ENCODE peak calls at places on chromosome 1, in eight cellular contexts. C is aorta, I is fibroblast of lung, Y is HuH-7.5, V is D721Med, P is progenitor cell of endocrine pancreas, N is ACHN, H is occipital lobe. E is an unnamed sample.

GRCh38 chr1:43358121-43358745 is 548 bp upstream of the CDC20 start:
- DNase-seq in C (no peak), I (peak), Y (peak), V (peak), P (no peak), N (peak), H (no peak), E (peak)

GRCh38 chr1:229428256-229428655 is 5.6 kb downstream of the ACTA1 start:
- DNase-seq in C (no peak), I (no peak), Y (no peak), V (no peak), P (no peak), N (no peak), H (no peak), E (no peak)

GRCh38 chr1:223794040-223794880 is 51.5 kb downstream of the TP53BP2 start:
- DNase-seq in C (no peak), I (peak), Y (no peak), V (no peak), P (no peak), N (no peak), H (no peak), E (no peak)

GRCh38 chr1:10724948-10725852 is 71.2 kb downstream of the CASZ1 start:
- DNase-seq in C (peak), I (peak), Y (no peak), V (peak), P (no peak), N (no peak), H (no peak), E (no peak)

GRCh38 chr1:221203224-221204054 is 324.2 kb downstream of the HLX start:
- DNase-seq in C (peak), I (peak), Y (peak), V (no peak), P (peak), N (peak), H (peak), E (peak)

GRCh38 chr1:2192031-2192995 is 2.3 kb downstream of the FAAP20 start:
- DNase-seq in C (no peak), I (peak), Y (no peak), V (no peak), P (no peak), N (no peak), H (no peak), E (no peak)

GRCh38 chr1:162697140-162697895 is 65.1 kb downstream of the DDR2 start:
- DNase-seq in C (no peak), I (no peak), Y (no peak), V (no peak), P (no peak), N (no peak), H (no peak), E (no peak)

GRCh38 chr1:241591317-241591716 is 48.9 kb downstream of the CHML start:
- DNase-seq in C (no peak), I (no peak), Y (no peak), V (no peak), P (no peak), N (peak), H (no peak), E (no peak)

GRCh38 chr1:47732489-47732888 is 264.7 kb downstream of the TRABD2B start:
- DNase-seq in C (no peak), I (no peak), Y (no peak), V (no peak), P (no peak), N (peak), H (no peak), E (no peak)

GRCh38 chr1:198656500-198656932 is 17.7 kb downstream of the PTPRC start:
- DNase-seq in C (peak), I (no peak), Y (no peak), V (no peak), P (no peak), N (no peak), H (no peak), E (no peak)

GRCh38 chr1:44316231-44316759 is 38.8 kb downstream of the ERI3 start:
- DNase-seq in C (no peak), I (no peak), Y (no peak), V (no peak), P (no peak), N (peak), H (no peak), E (peak)

GRCh38 chr1:51916587-51917405 is 38.3 kb upstream of the NRDC start:
- DNase-seq in C (no peak), I (peak), Y (no peak), V (no peak), P (no peak), N (no peak), H (no peak), E (no peak)

GRCh38 chr1:231093158-231093922 is 53.3 kb upstream of the FAM89A start:
- DNase-seq in C (no peak), I (peak), Y (no peak), V (no peak), P (no peak), N (peak), H (no peak), E (peak)

GRCh38 chr1:181134543-181135461 is 46.3 kb downstream of the IER5 start:
- DNase-seq in C (peak), I (peak), Y (no peak), V (no peak), P (no peak), N (peak), H (no peak), E (peak)

GRCh38 chr1:189269011-189269410 is 1208.7 kb downstream of the BRINP3 start:
- DNase-seq in C (no peak), I (peak), Y (no peak), V (no peak), P (no peak), N (peak), H (no peak), E (peak)

GRCh38 chr1:19391596-19391981 is 79.5 kb downstream of the SLC66A1 start:
- DNase-seq in C (no peak), I (no peak), Y (no peak), V (no peak), P (no peak), N (no peak), H (no peak), E (no peak)

GRCh38 chr1:161718559-161719324 is 2.6 kb upstream of the FCRLB start:
- DNase-seq in C (no peak), I (no peak), Y (no peak), V (no peak), P (no peak), N (no peak), H (no peak), E (no peak)

GRCh38 chr1:110952031-110952430 is 11.7 kb downstream of the LRIF1 start:
- DNase-seq in C (no peak), I (no peak), Y (no peak), V (no peak), P (no peak), N (no peak), H (no peak), E (no peak)

GRCh38 chr1:11858968-11859871 is 475 bp upstream of the NPPB start:
- DNase-seq in C (peak), I (peak), Y (peak), V (no peak), P (peak), N (peak), H (no peak), E (peak)

E was measured in dermis blood vessel endothelial cell.